ENCODE peak calls at places on chromosomes 11 and 22, in four cellular contexts. O, X, T and J are unnamed samples.

GRCh38 chr11:92698742-92699141 is 270.7 kb upstream of the MTNR1B start:
- DNase-seq in O (no peak), X (no peak), T (no peak), J (no peak)

GRCh38 chr22:46070722-46071450 is 79.4 kb upstream of the PPARA start:
- DNase-seq in O (no peak), X (peak), T (peak), J (peak)

GRCh38 chr22:32804823-32805585 is 3.5 kb downstream of the TIMP3 start:
- DNase-seq in O (no peak), X (no peak), T (no peak), J (no peak)

GRCh38 chr11:119479685-119480275 is 56.8 kb upstream of the THY1 start:
- DNase-seq in O (no peak), X (no peak), T (peak), J (peak)

GRCh38 chr22:17043521-17043920 is 35.5 kb upstream of the GAB4 start:
- DNase-seq in O (no peak), X (no peak), T (no peak), J (no peak)

GRCh38 chr22:24184057-24184798 is 2.9 kb downstream of the SUSD2 start:
- DNase-seq in O (no peak), X (no peak), T (no peak), J (no peak)

GRCh38 chr11:65477271-65478029 is 21.4 kb upstream of the MALAT1 start:
- DNase-seq in O (peak), X (peak), T (peak), J (peak)

GRCh38 chr11:74473382-74474201 is 6.2 kb upstream of the KCNE3 start:
- DNase-seq in O (no peak), X (no peak), T (no peak), J (no peak)

GRCh38 chr11:11978792-11979486 is 29.5 kb downstream of the DKK3 start:
- DNase-seq in O (no peak), X (no peak), T (no peak), J (no peak)

GRCh38 chr11:65435981-65436411 is 13.4 kb downstream of the NEAT1 start:
- DNase-seq in O (no peak), X (no peak), T (no peak), J (no peak)

GRCh38 chr22:33766056-33766455 is 154.2 kb downstream of the LARGE1 start:
- DNase-seq in O (no peak), X (no peak), T (no peak), J (no peak)

GRCh38 chr11:126495281-126495680 is 139.8 kb downstream of the ST3GAL4 start:
- DNase-seq in O (no peak), X (no peak), T (no peak), J (no peak)

GRCh38 chr22:22816766-22817410 is 70.7 kb upstream of the IGLL5 start:
- DNase-seq in O (no peak), X (no peak), T (no peak), J (no peak)

GRCh38 chr11:113778111-113778910 is 1.3 kb upstream of the CLDN25 start:
- DNase-seq in O (no peak), X (no peak), T (no peak), J (no peak)

GRCh38 chr22:48152154-48152775 is 1389.8 kb downstream of the TBC1D22A start:
- DNase-seq in O (no peak), X (no peak), T (peak), J (no peak)

GRCh38 chr11:14541180-14541579 is 21.0 kb upstream of the PSMA1 start:
- DNase-seq in O (no peak), X (no peak), T (no peak), J (no peak)

GRCh38 chr22:44411226-44412135 is 86.6 kb downstream of the RTL6 start:
- DNase-seq in O (no peak), X (no peak), T (no peak), J (no peak)

GRCh38 chr22:26656896-26657851 is at the start of gene MIAT:
- DNase-seq in O (peak), X (peak), T (peak), J (no peak)

GRCh38 chr11:73028621-73029020 is 113.5 kb downstream of the FCHSD2 start:
- DNase-seq in O (no peak), X (no peak), T (no peak), J (no peak)

GRCh38 chr11:20005747-20006146 is 154.5 kb downstream of the DBX1 start:
- DNase-seq in O (no peak), X (no peak), T (no peak), J (no peak)

GRCh38 chr22:28014141-28015055 is 95.3 kb upstream of the PITPNB start:
- DNase-seq in O (no peak), X (no peak), T (no peak), J (no peak)

GRCh38 chr11:113384551-113384950 is 3.0 kb upstream of the ANKK1 start:
- DNase-seq in O (no peak), X (no peak), T (no peak), J (no peak)

GRCh38 chr11:47337229-47337924 is 15.1 kb downstream of the MYBPC3 start:
- DNase-seq in O (no peak), X (peak), T (no peak), J (no peak)

GRCh38 chr11:33017478-33017877 is 1.8 kb downstream of the DEPDC7 start:
- DNase-seq in O (no peak), X (no peak), T (no peak), J (no peak)

GRCh38 chr11:33015621-33016551 is at the start of gene DEPDC7:
- DNase-seq in O (peak), X (peak), T (peak), J (no peak)

GRCh38 chr11:33016654-33017053 is 976 bp downstream of the DEPDC7 start:
- DNase-seq in O (no peak), X (no peak), T (no peak), J (no peak)

GRCh38 chr11:33018840-33019239 is 3.2 kb downstream of the DEPDC7 start:
- DNase-seq in O (no peak), X (no peak), T (no peak), J (no peak)

GRCh38 chr11:33018005-33018404 is 2.3 kb downstream of the DEPDC7 start:
- DNase-seq in O (no peak), X (no peak), T (no peak), J (no peak)
- H3K4me3 ChIP-seq in O (no peak), X (no peak), T (no peak), J (no peak)

DNA sequence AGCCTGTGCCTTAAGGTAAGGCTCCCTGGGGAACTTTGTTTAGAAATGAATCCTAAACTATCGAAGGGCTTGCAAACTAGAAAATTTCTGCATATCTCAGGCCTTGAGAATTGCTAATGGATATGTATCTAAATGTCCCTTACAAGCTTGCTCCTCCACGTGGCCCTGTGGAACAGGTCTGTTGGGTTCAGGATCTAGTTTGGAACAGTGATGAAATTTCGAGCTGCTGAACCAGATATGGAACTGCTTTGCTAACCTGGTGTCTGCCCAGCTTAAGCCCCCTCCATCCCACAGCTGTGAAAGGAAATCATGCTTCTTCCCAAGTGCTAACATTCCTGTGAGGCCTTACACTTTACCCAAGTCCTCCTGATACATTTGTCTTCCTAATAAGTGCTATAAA is 11.6 kb downstream of the SREBF2 start:
- DNase-seq in O (no peak), X (no peak), T (no peak), J (no peak)
- H3K4me3 ChIP-seq in O (no peak), X (no peak), T (no peak), J (no peak)

GRCh38 chr22:37282385-37282677 is at the start of gene CYTH4:
- DNase-seq in O (peak), X (peak), T (peak), J (no peak)
- H3K4me3 ChIP-seq in O (peak), X (peak), T (peak), J (no peak)

GRCh38 chr22:19329454-19329853 is 37.9 kb upstream of the CLTCL1 start:
- DNase-seq in O (no peak), X (no peak), T (no peak), J (no peak)

GRCh38 chr22:19321757-19322156 is 30.2 kb upstream of the CLTCL1 start:
- DNase-seq in O (no peak), X (no peak), T (no peak), J (no peak)

GRCh38 chr22:19330865-19331418 is 39.4 kb upstream of the CLTCL1 start:
- DNase-seq in O (no peak), X (peak), T (no peak), J (no peak)

DNA sequence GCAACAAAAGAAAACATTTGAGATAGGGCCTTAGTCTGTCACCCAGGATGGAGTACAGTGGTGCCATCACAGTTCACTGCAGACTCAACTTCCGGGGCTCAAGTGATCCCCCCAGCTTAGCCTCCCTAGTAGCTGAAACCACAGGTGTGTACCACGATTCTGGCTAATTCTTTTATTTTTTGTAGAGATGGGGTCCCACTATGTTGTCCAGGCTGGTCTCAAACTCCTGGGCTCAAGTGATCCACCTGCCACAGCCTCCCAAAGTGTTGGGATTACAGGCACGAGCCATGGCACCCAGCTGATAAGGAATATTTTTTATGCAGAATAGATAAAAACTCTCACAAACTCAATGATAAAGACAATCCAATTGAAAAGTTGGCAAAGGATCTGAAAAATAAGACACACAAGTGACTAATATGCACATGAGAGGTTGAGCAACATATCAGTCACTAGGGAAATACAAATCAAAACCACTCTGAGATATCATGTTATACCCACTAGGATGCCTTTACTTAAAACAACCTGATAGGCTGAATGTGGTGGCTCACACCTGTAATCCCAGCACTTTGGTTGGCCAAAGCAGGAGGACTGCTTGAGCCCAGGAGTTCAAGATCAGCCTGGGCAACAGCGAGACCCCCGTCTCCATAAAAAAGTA is 33.9 kb upstream of the CLTCL1 start:
- DNase-seq in O (no peak), X (no peak), T (no peak), J (no peak)
- H3K4me3 ChIP-seq in O (no peak), X (no peak), T (no peak), J (no peak)

GRCh38 chr11:67662806-67663514 is 11.5 kb downstream of the ALDH3B2 start:
- DNase-seq in O (no peak), X (no peak), T (no peak), J (no peak)

GRCh38 chr11:67664213-67664585 is 10.2 kb downstream of the ALDH3B2 start:
- DNase-seq in O (no peak), X (no peak), T (no peak), J (no peak)

GRCh38 chr11:67662142-67662805 is 11.7 kb upstream of the ACY3 start:
- DNase-seq in O (no peak), X (no peak), T (no peak), J (no peak)

GRCh38 chr11:67664696-67665536 is 9.5 kb downstream of the ALDH3B2 start:
- DNase-seq in O (no peak), X (no peak), T (no peak), J (no peak)

DNA sequence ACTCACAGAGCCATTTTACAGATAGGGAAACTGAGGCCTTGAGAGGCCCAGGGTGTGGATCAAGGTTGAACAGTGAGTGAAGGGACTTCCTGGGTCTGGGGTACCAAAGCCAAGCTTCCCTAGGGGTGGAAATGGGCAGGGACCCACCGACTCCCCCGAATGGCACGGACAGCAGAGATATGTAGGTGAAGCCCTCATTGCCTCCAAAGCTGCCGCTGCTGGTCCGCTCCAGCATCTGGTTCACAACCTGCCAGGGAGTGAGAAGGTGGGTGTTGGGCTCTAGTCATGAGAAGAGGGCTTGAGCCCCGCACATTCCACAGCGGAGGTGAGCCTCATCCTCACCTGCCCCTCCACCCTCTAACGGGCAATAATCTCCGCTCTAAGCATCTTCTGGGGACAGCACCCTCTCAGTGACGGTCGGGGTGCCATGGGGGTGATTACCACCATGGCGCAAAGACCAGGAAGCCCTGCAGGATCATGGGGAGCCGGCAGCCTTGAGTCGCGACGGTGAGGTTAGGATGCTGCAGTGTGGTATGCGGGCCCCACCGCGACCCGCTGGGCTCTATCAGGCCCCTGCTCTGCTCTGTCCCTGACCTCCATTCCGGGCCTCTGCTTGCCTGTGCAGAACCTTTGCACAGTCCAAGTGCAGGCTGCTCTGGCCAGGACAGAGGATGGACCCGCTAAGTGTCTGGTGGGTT is 10.8 kb downstream of the ALDH3B2 start:
- DNase-seq in O (no peak), X (no peak), T (no peak), J (no peak)
- H3K4me3 ChIP-seq in O (no peak), X (no peak), T (no peak), J (no peak)

GRCh38 chr11:63951779-63952536 is 13.2 kb downstream of the NAA40 start:
- DNase-seq in O (no peak), X (no peak), T (peak), J (peak)
- H3K4me3 ChIP-seq in O (peak), X (no peak), T (peak), J (no peak)